ENCODE peak calls at places on chromosomes 6 and 20, in four cellular contexts. Z is colonic mucosa, A is stomach, Y is T47D. E is an unnamed sample.

GRCh38 chr6:56851541-56852248 is 103.2 kb upstream of the BEND6 start:
- DNase-seq in A (peak; percentile 32), Z (no peak), Y (peak; percentile 66), E (peak; percentile 50)

GRCh38 chr6:14466278-14466677 is 348.7 kb downstream of the CD83 start:
- DNase-seq in Y (no peak), Z (no peak), A (no peak), E (no peak)

GRCh38 chr6:87714093-87714809 is 12.2 kb upstream of the AKIRIN2 start:
- DNase-seq in A (no peak), Y (no peak), Z (no peak), E (peak; percentile 20)

GRCh38 chr20:13006825-13007224 is 1.9 kb upstream of the SPTLC3 start:
- DNase-seq in A (no peak), Z (no peak), Y (no peak), E (no peak)

GRCh38 chr6:84867521-84867920 is 103.1 kb upstream of the TBX18 start:
- DNase-seq in A (no peak), Z (no peak), Y (no peak), E (no peak)

GRCh38 chr6:147787407-147787806 is 278.9 kb downstream of the SAMD5 start:
- DNase-seq in Z (no peak), Y (peak; percentile 4), A (no peak), E (no peak)

GRCh38 chr6:139117734-139118133 is 17.1 kb upstream of the HECA start:
- DNase-seq in Y (no peak), A (no peak), Z (no peak), E (no peak)

GRCh38 chr6:34745277-34746103 is 11.8 kb upstream of the SNRPC start:
- DNase-seq in Y (peak; percentile 23), A (peak; percentile 82), Z (peak; percentile 77), E (peak; percentile 97)

GRCh38 chr6:15901141-15902115 is 227.5 kb upstream of the MYLIP start:
- DNase-seq in A (no peak), Y (no peak), Z (no peak), E (peak; percentile 78)

GRCh38 chr6:160156842-160157241 is 35.2 kb downstream of the SLC22A1 start:
- DNase-seq in A (no peak), Z (no peak), Y (no peak), E (no peak)

GRCh38 chr6:19554356-19555225 is 282.6 kb upstream of the ID4 start:
- DNase-seq in Y (no peak), A (no peak), Z (no peak), E (peak; percentile 18)

GRCh38 chr6:15556711-15557110 is 106.1 kb downstream of the DTNBP1 start:
- DNase-seq in A (no peak), Z (no peak), Y (no peak), E (no peak)

GRCh38 chr6:69581576-69581975 is 215.2 kb downstream of the LMBRD1 start:
- DNase-seq in Z (no peak), Y (no peak), A (no peak), E (no peak)

GRCh38 chr6:157614026-157614484 is 209.0 kb upstream of the SNX9 start:
- DNase-seq in Y (no peak), A (no peak), Z (peak; percentile 55), E (no peak)